ENCODE peak calls at places on chromosomes 4 and X, in ten cellular contexts. N, Y, C, Q, A, R, G, W, T and L are unnamed samples.

GRCh38 chrX:68072016-68072415 is 361.3 kb downstream of the OPHN1 start:
- DNase-seq in N (no peak), W (no peak), R (peak), C (no peak), Q (peak), T (no peak), G (no peak), Y (no peak), A (no peak), L (peak)

GRCh38 chrX:72713130-72713529 is 976 bp downstream of the PHKA1 start:
- DNase-seq in A (no peak), T (no peak), W (no peak), Y (no peak), G (no peak), N (no peak), R (peak), C (no peak), Q (no peak), L (peak)

GRCh38 chrX:120207009-120207610 is 43.5 kb upstream of the ZBTB33 start:
- DNase-seq in C (no peak), T (no peak), Q (no peak), W (peak), Y (no peak), G (no peak), R (no peak), A (no peak), N (no peak), L (no peak)

GRCh38 chr4:64584981-64585557 is 175.8 kb upstream of the TECRL start:
- DNase-seq in A (peak), C (no peak), G (peak), W (peak), R (peak), N (no peak), Q (peak), T (no peak), Y (peak), L (peak)

GRCh38 chrX:46630141-46630540 is 56.6 kb downstream of the CHST7 start:
- DNase-seq in Q (peak), A (no peak), R (peak), T (no peak), W (no peak), C (no peak), N (no peak), G (no peak), Y (no peak), L (peak)

GRCh38 chr4:36332023-36332781 is 50.8 kb downstream of the DTHD1 start:
- DNase-seq in G (no peak), T (no peak), A (no peak), Y (peak), W (no peak), N (no peak), R (no peak), Q (no peak), C (no peak), L (no peak)

GRCh38 chrX:52082578-52082977 is 13.6 kb upstream of the MAGED4B start:
- DNase-seq in T (no peak), C (no peak), G (peak), W (no peak), A (no peak), N (no peak), Y (no peak), Q (no peak), R (peak), L (peak)

GRCh38 chrX:40130207-40130606 is 32.4 kb upstream of the BCOR start:
- DNase-seq in A (no peak), R (peak), W (no peak), Y (no peak), N (no peak), C (no peak), T (peak), Q (peak), G (peak), L (peak)

GRCh38 chrX:140664939-140665338 is 44.6 kb upstream of the LINC00632 start:
- DNase-seq in Q (peak), C (no peak), W (no peak), Y (peak), N (no peak), R (peak), G (peak), A (no peak), T (no peak), L (peak)

GRCh38 chr4:155964016-155964891 is 10.6 kb upstream of the CTSO start:
- DNase-seq in C (no peak), Y (no peak), N (no peak), A (no peak), Q (no peak), T (no peak), W (no peak), R (peak), G (no peak), L (peak)

GRCh38 chrX:111719426-111720210 is 38.6 kb downstream of the ALG13 start:
- DNase-seq in T (no peak), Y (peak), A (no peak), G (peak), Q (peak), W (no peak), C (no peak), R (peak), N (no peak), L (peak)

GRCh38 chrX:123860983-123861382 is 1.1 kb downstream of the XIAP start:
- DNase-seq in Y (no peak), A (peak), C (no peak), W (no peak), N (no peak), R (peak), G (peak), Q (peak), T (no peak), L (peak)

GRCh38 chrX:79096339-79096638 is 48.2 kb upstream of the GPR174 start:
- DNase-seq in Q (no peak), N (no peak), R (no peak), C (no peak), W (no peak), Y (no peak), A (no peak), G (no peak), T (no peak), L (no peak)

GRCh38 chrX:153926863-153927685 is 1.0 kb upstream of the ARHGAP4 start:
- DNase-seq in N (peak), Q (peak), C (no peak), Y (no peak), T (peak), G (peak), W (no peak), R (peak), A (peak), L (peak)

GRCh38 chrX:48715876-48716502 is 19.5 kb downstream of the SUV39H1 start:
- DNase-seq in A (no peak), Y (no peak), G (no peak), C (no peak), W (no peak), T (no peak), Q (peak), N (no peak), R (no peak), L (peak)

GRCh38 chr4:55543858-55544257 is 2.9 kb downstream of the CLOCK start:
- DNase-seq in R (no peak), N (no peak), G (peak), C (no peak), A (no peak), Q (peak), Y (no peak), T (no peak), W (no peak), L (peak)

GRCh38 chr4:73962724-73963123 is 19.1 kb downstream of the PF4 start:
- DNase-seq in W (no peak), G (no peak), Y (no peak), A (no peak), Q (no peak), N (no peak), T (no peak), C (no peak), R (no peak), L (no peak)

GRCh38 chr4:52015366-52015765 is 4.8 kb downstream of the LRRC66 start:
- DNase-seq in Q (no peak), T (no peak), C (no peak), G (peak), A (peak), N (no peak), R (peak), Y (peak), W (no peak), L (no peak)

GRCh38 chr4:90798948-90799347 is 671.8 kb downstream of the CCSER1 start:
- DNase-seq in Q (no peak), N (no peak), C (no peak), T (no peak), W (no peak), G (no peak), A (no peak), R (no peak), Y (no peak), L (no peak)

GRCh38 chrX:20527458-20528099 is 260.9 kb upstream of the RPS6KA3 start:
- DNase-seq in Y (peak), T (no peak), R (peak), W (peak), A (no peak), Q (peak), C (no peak), N (no peak), G (peak), L (peak)

GRCh38 chr4:173057906-173058305 is 110.7 kb upstream of the GALNT7 start:
- DNase-seq in W (no peak), G (peak), Y (no peak), N (no peak), T (no peak), Q (peak), A (no peak), R (no peak), C (no peak), L (peak)

GRCh38 chr4:175090116-175090515 is 172.0 kb downstream of the ADAM29 start:
- DNase-seq in A (no peak), Q (no peak), G (no peak), C (no peak), N (no peak), Y (no peak), R (no peak), W (no peak), T (no peak), L (no peak)

GRCh38 chr4:14233126-14233525 is 605.6 kb upstream of the BOD1L1 start:
- DNase-seq in G (no peak), W (no peak), Q (no peak), N (no peak), T (no peak), C (no peak), A (no peak), R (peak), Y (no peak), L (no peak)

GRCh38 chrX:67408423-67409079 is 135.3 kb upstream of the AR start:
- DNase-seq in Q (no peak), A (no peak), R (no peak), T (no peak), W (no peak), C (no peak), G (no peak), Y (no peak), N (no peak), L (no peak)

GRCh38 chr4:139085141-139085540 is 69.6 kb downstream of the NOCT start:
- DNase-seq in C (no peak), A (no peak), N (no peak), Y (no peak), R (peak), T (no peak), W (no peak), Q (peak), G (peak), L (peak)

GRCh38 chr4:9785926-9786325 is 4.5 kb downstream of the DRD5 start:
- DNase-seq in A (no peak), Q (no peak), W (no peak), N (no peak), C (no peak), Y (no peak), G (no peak), T (no peak), R (no peak), L (no peak)

GRCh38 chrX:39772057-39772832 is 325.5 kb downstream of the BCOR start:
- DNase-seq in C (no peak), W (no peak), A (peak), N (peak), G (no peak), T (no peak), R (peak), Y (peak), Q (peak), L (no peak)

GRCh38 chr4:47374477-47374876 is 89.0 kb downstream of the COMMD8 start:
- DNase-seq in C (no peak), Y (no peak), A (no peak), T (no peak), Q (peak), N (no peak), W (no peak), G (peak), R (peak), L (peak)

GRCh38 chrX:107626916-107627315 is 1.4 kb upstream of the PRPS1 start:
- DNase-seq in W (no peak), T (no peak), C (no peak), N (no peak), R (no peak), A (no peak), G (no peak), Q (no peak), Y (no peak), L (no peak)

GRCh38 chr4:101818362-101818761 is 27.8 kb downstream of the BANK1 start:
- DNase-seq in A (no peak), C (no peak), G (peak), T (no peak), W (no peak), Q (peak), Y (no peak), R (peak), N (no peak), L (peak)

GRCh38 chrX:119015407-119016242 is 41.2 kb downstream of the LONRF3 start:
- DNase-seq in G (peak), A (peak), W (peak), N (peak), Y (no peak), C (peak), R (peak), Q (peak), T (peak), L (peak)

GRCh38 chr4:7607156-7607910 is 172.6 kb upstream of the PSAPL1 start:
- DNase-seq in R (peak), Y (no peak), Q (peak), W (no peak), G (peak), T (no peak), C (no peak), A (peak), N (no peak), L (peak)

GRCh38 chr4:1767770-1768366 is 25.2 kb upstream of the FGFR3 start:
- DNase-seq in T (no peak), C (no peak), G (peak), W (peak), N (peak), R (peak), A (peak), Q (peak), Y (peak), L (peak)

GRCh38 chrX:139026406-139027200 is 315.1 kb upstream of the FGF13 start:
- DNase-seq in Y (no peak), Q (no peak), A (no peak), R (no peak), T (no peak), C (no peak), N (no peak), W (no peak), G (no peak), L (no peak)

GRCh38 chrX:78754917-78755316 is 7.4 kb downstream of the LPAR4 start:
- DNase-seq in T (no peak), N (no peak), G (no peak), A (no peak), Q (no peak), W (no peak), Y (no peak), R (no peak), C (no peak), L (no peak)

GRCh38 chr4:41437264-41437566 is 100.7 kb upstream of the LIMCH1 start:
- DNase-seq in C (no peak), Q (no peak), W (no peak), T (no peak), G (no peak), N (no peak), R (no peak), Y (no peak), A (no peak), L (no peak)

GRCh38 chr4:83413676-83414075 is 41.9 kb downstream of the HELQ start:
- DNase-seq in G (no peak), R (peak), C (no peak), W (no peak), Y (no peak), Q (peak), N (no peak), A (no peak), T (no peak), L (peak)

GRCh38 chr4:109690690-109691410 is 12.4 kb downstream of the CASP6 start:
- DNase-seq in G (no peak), Q (no peak), T (no peak), W (no peak), A (no peak), C (no peak), Y (no peak), N (no peak), R (no peak), L (no peak)

DNA sequence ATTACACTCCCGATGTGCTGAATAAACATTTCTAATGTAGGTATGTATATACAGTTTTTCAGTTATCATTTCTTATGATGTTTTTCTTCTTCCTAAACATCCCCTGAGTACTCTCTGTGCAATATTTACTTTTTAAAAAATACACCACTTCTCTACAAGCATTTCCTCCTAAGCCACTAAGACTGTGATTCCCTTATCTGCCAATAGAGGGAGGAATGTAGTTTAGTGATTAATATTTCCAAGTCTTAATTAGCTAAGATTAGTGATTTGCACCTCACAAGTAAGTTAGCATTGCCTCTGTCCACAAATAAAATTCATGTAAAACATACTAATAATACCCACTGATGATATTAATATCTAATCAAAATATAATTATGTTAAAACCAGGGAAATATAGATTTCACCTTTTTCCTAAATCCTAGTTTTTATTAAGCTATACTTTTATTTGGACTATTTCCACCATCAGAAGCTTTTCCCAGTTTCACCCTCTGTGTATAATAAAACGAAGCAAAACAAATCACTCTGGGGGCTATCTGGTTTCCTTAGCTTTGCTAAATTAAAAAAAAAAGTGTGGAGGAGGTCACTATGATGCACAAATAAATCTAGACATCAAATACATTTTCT is 909.1 kb downstream of the FAT4 start:
- DNase-seq in Y (peak), Q (peak), G (peak), N (no peak), R (peak), W (no peak), C (no peak), A (no peak), T (no peak), L (peak)
- TF ChIP-seq CTCF in Y (no peak), Q (peak), G (peak), N (peak), R (peak), W (peak), C (no peak), A (peak), T (peak), L (peak)

GRCh38 chr4:112521123-112522116 is 5.4 kb upstream of the NEUROG2 start:
- DNase-seq in W (no peak), N (no peak), C (no peak), A (no peak), G (no peak), Y (peak), R (no peak), T (no peak), Q (no peak), L (no peak)
- H3K4me3 ChIP-seq in W (no peak), N (no peak), C (no peak), A (no peak), G (no peak), Y (peak), R (no peak), T (no peak), Q (no peak), L (no peak)

GRCh38 chrX:132651411-132652086 is 162.7 kb upstream of the MBNL3 start:
- DNase-seq in Y (no peak), T (no peak), W (no peak), G (no peak), N (no peak), A (no peak), C (no peak), R (no peak), Q (peak), L (peak)
- TF ChIP-seq CTCF in Y (peak), T (no peak), W (no peak), G (no peak), N (no peak), A (no peak), C (no peak), R (no peak), Q (no peak), L (peak)

DNA sequence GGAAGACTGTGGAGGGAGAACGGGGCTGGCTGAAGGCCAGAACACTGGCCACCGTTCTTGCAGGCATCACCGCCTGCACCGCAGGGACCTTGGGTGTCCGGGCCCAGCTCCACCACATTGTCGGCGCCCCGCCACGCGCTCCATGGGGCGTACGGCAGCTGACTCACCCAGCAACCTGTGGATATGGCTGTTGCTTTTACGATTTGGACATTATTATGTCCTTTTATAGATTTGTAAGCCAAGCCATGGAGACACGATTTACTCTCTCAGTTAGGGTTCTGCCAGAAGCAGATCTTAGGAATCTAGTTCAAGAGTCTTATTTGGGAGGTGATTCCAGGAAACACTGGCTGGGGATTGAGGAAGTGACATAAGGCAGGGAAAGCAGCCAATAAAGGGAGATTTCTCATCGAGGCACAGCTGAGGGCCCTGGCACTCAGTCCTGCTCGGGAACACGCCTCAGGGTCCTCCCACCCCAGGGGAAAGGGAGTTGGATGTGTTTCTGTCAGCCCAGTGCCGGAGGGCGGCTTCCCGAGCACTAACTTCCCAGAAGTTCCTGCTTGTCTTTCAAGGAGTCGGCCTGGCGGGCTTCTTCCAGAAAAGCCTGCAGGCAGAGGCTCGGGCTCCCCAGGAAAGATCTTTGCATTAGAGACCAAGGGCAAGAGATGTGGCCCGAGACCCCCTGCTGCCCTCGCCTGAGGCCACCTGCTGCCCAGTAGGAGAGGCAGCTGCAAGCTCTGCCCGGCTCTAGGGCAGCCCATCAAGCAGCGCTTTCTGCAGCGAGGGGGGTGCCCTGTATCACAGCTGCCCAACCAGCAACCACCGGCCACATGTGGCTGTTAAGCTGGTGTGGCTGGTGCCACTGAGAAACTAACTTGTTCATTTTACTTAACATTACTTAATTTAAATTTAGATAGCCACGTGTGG is 52.9 kb downstream of the CRMP1 start:
- DNase-seq in T (peak), Q (no peak), Y (no peak), G (peak), W (no peak), R (no peak), N (peak), A (peak), C (no peak), L (peak)
- H3K4me3 ChIP-seq in T (peak), Q (no peak), Y (no peak), G (no peak), W (no peak), R (no peak), N (no peak), A (no peak), C (no peak), L (peak)